ENCODE peak calls at places on chromosomes 11 and 22, in seven cellular contexts. C is cardiac muscle cell; S is PC-3; M is HL-60; J is CD4-positive, CD25-positive, alpha-beta regulatory T cell; H is breast epithelium; L is transverse colon. K is an unnamed sample.

GRCh38 chr22:43925433-43926348 is 2.1 kb downstream of the PNPLA3 start:
- DNase-seq in C (peak), S (no peak), M (no peak), J (no peak), H (no peak), L (no peak), K (no peak)

GRCh38 chr22:30195245-30196140 is 51.1 kb downstream of the LIF start:
- DNase-seq in C (peak), S (peak), M (no peak), J (no peak), H (no peak), L (no peak), K (no peak)

GRCh38 chr11:126140932-126141291 is 70.5 kb downstream of the RPUSD4 start:
- DNase-seq in C (peak), S (peak), M (no peak), J (no peak), H (peak), L (peak), K (peak)

GRCh38 chr11:95450547-95451123 is 219.6 kb upstream of the SESN3 start:
- DNase-seq in C (peak), S (no peak), M (no peak), J (no peak), H (no peak), L (no peak), K (no peak)

GRCh38 chr11:125401746-125402145 is 94.3 kb downstream of the FEZ1 start:
- DNase-seq in C (peak), S (no peak), M (no peak), J (no peak), H (peak), L (no peak), K (no peak)

GRCh38 chr11:63014408-63015055 is 1.1 kb downstream of the SLC22A8 start:
- DNase-seq in C (no peak), S (no peak), M (no peak), J (no peak), H (no peak), L (no peak), K (no peak)

GRCh38 chr22:20028855-20029549 is 8.1 kb downstream of the TANGO2 start:
- DNase-seq in C (no peak), S (no peak), M (no peak), J (no peak), H (no peak), L (no peak), K (no peak)

GRCh38 chr11:74806267-74806666 is 57.6 kb downstream of the RNF169 start:
- DNase-seq in C (no peak), S (peak), M (no peak), J (no peak), H (no peak), L (no peak), K (no peak)

GRCh38 chr22:27835446-27835845 is 33.9 kb upstream of the MN1 start:
- DNase-seq in C (peak), S (no peak), M (no peak), J (no peak), H (no peak), L (no peak), K (no peak)

GRCh38 chr22:50301581-50301991 is 5.9 kb downstream of the PLXNB2 start:
- DNase-seq in C (peak), S (no peak), M (no peak), J (no peak), H (no peak), L (peak), K (peak)

GRCh38 chr11:16605440-16605970 is 132.9 kb upstream of the C11orf58 start:
- DNase-seq in C (peak), S (no peak), M (no peak), J (no peak), H (no peak), L (peak), K (no peak)

GRCh38 chr22:24594569-24595120 is 1.8 kb upstream of the LRRC75B start:
- DNase-seq in C (no peak), S (no peak), M (no peak), J (no peak), H (peak), L (no peak), K (peak)

GRCh38 chr11:26992031-26992541 is 1.8 kb upstream of the FIBIN start:
- DNase-seq in C (peak), S (no peak), M (no peak), J (no peak), H (no peak), L (no peak), K (no peak)

GRCh38 chr11:128599729-128600128 is 12.4 kb upstream of the ETS1 start:
- DNase-seq in C (no peak), S (peak), M (no peak), J (no peak), H (no peak), L (no peak), K (no peak)

GRCh38 chr22:30411780-30412179 is 13.8 kb upstream of the MTFP1 start:
- DNase-seq in C (no peak), S (no peak), M (no peak), J (no peak), H (no peak), L (no peak), K (no peak)

GRCh38 chr11:10318527-10318802 is 13.6 kb downstream of the ADM start:
- DNase-seq in C (no peak), S (no peak), M (no peak), J (no peak), H (no peak), L (peak), K (no peak)

GRCh38 chr11:75277991-75278790 is 37.6 kb downstream of the TPBGL start:
- DNase-seq in C (no peak), S (no peak), M (no peak), J (no peak), H (peak), L (no peak), K (peak)

GRCh38 chr11:73570415-73571114 is 27.3 kb downstream of the FAM168A start:
- DNase-seq in C (peak), S (peak), M (no peak), J (no peak), H (no peak), L (no peak), K (peak)

GRCh38 chr22:21688341-21688705 is 22.5 kb downstream of the PPIL2 start:
- DNase-seq in C (no peak), S (no peak), M (no peak), J (no peak), H (no peak), L (no peak), K (no peak)

GRCh38 chr11:72483412-72484186 is 49.3 kb upstream of the CLPB start:
- DNase-seq in C (peak), S (peak), M (peak), J (no peak), H (no peak), L (no peak), K (no peak)

GRCh38 chr11:75572744-75573143 is 10.7 kb downstream of the SERPINH1 start:
- DNase-seq in C (no peak), S (no peak), M (no peak), J (no peak), H (no peak), L (no peak), K (no peak)

GRCh38 chr11:9906043-9906791 is 242.3 kb downstream of the SWAP70 start:
- DNase-seq in C (peak), S (peak), M (no peak), J (no peak), H (no peak), L (no peak), K (no peak)

GRCh38 chr11:85756401-85757200 is 54.3 kb downstream of the SYTL2 start:
- DNase-seq in C (no peak), S (peak), M (no peak), J (no peak), H (no peak), L (peak), K (no peak)

GRCh38 chr22:43812149-43812842 is at the start of gene EFCAB6:
- DNase-seq in C (peak), S (peak), M (peak), J (peak), H (peak), L (peak), K (peak)

GRCh38 chr11:64356498-64357411 is 2.2 kb upstream of the RPS6KA4 start:
- DNase-seq in C (peak), S (peak), M (peak), J (no peak), H (no peak), L (no peak), K (no peak)

GRCh38 chr22:24514241-24515024 is 19.3 kb downstream of the UPB1 start:
- DNase-seq in C (no peak), S (no peak), M (no peak), J (no peak), H (no peak), L (peak), K (no peak)

GRCh38 chr22:29704528-29705285 is 15.1 kb upstream of the CABP7 start:
- DNase-seq in C (peak), S (peak), M (no peak), J (no peak), H (no peak), L (no peak), K (peak)

GRCh38 chr11:118434123-118434552 is 2.2 kb upstream of the KMT2A start:
- DNase-seq in C (peak), S (no peak), M (no peak), J (no peak), H (no peak), L (no peak), K (no peak)
- H3K27ac ChIP-seq in C (no peak), S (no peak), M (no peak), J (peak), H (no peak), L (no peak), K (no peak)

DNA sequence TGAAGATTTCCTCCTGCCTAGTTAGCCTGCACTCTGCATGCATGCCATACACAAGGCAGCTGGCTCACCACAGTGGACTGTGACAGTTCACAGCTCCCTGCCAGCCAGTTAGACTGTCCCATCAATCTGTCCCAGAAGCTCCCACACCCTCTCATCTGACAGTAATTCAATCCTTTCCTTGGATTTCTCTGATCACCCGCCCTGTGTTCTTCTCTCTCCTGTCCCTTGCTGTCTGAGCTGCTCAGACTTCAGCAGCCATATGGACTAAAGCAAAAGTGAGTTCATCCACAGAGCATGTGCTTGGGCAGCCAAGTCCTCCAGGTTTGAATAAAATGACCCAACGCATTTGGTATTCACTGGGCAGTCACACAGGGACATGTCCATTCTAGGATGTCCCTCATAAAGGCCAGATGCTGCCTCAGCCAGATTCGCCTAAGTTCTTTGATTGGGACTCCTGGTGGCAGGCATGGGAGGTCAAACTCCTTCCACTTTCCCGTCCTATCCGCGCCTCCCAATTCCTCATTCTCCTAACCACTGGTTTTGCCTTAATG is 54.5 kb upstream of the ZBTB44 start:
- DNase-seq in C (no peak), S (no peak), M (no peak), J (no peak), H (no peak), L (no peak), K (no peak)
- H3K27ac ChIP-seq in C (no peak), S (no peak), M (no peak), J (no peak), H (no peak), L (no peak), K (no peak)

DNA sequence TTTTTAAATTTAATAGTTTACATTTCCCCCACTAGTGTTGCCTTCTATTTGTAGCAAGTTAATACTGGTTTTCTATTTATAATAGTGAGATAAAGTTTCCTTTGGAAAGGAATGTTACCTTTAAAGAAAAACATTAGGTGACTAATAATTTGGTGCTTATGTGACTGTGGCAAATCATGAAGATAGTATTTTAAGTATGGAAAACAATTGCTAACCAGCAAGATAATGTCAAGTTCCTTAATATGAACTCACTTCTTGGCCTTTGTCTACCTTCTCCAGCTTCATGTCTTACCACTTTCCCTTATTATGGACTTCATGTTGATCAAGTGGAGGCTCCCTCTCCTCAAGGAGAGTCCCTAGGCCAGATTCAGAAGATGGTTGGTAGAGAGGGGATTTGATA is 27.2 kb downstream of the ARHGEF12 start:
- DNase-seq in C (no peak), S (no peak), M (no peak), J (no peak), H (no peak), L (no peak), K (no peak)
- H3K27ac ChIP-seq in C (no peak), S (no peak), M (no peak), J (no peak), H (no peak), L (no peak), K (no peak)

DNA sequence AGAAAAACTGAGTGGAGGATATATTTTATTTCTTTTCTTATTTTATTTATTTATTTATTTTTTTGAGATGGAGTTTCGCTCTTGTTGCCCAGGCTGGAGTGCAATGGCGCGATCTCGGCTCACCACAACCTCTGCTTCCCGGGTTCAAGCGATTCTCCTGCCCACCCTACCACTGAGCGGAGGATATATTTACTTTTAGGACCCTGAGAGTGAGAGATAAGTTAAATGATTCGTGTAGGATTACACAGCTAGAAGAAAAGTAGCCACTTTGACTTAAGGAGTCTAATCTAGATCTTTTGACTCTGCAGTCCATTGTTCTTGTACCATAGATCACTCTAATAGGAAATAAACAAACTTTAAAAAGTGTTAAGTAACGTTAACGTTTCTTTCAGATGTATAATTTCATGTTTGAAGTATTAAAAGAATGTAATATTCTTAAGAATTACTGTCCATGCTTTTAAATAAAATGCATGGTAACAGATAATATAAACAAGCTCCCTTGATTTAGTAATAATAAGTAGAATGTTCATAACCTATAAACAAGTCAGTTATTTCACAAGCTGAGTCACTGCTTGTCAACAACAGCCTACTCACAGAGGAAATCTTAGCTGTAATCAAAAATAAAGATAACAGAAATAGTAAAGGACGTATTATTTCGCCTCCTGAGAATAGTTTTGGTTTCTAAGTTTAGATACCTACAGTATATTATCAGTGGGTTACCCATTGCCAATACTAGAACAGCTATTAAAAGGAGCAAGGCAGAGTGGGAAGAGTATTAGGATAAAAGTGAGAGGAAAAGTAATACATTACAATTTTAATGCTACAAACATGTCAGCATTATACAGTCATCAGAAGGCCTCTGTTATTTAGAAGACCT is 18.6 kb downstream of the USP47 start:
- DNase-seq in C (peak), S (peak), M (no peak), J (no peak), H (no peak), L (no peak), K (no peak)
- H3K27ac ChIP-seq in C (peak), S (peak), M (no peak), J (peak), H (no peak), L (peak), K (peak)

GRCh38 chr22:38243007-38243775 is 29.6 kb downstream of the TMEM184B start:
- DNase-seq in C (peak), S (no peak), M (no peak), J (no peak), H (no peak), L (peak), K (peak)
- H3K27ac ChIP-seq in C (no peak), S (no peak), M (no peak), J (no peak), H (peak), L (peak), K (peak)

DNA sequence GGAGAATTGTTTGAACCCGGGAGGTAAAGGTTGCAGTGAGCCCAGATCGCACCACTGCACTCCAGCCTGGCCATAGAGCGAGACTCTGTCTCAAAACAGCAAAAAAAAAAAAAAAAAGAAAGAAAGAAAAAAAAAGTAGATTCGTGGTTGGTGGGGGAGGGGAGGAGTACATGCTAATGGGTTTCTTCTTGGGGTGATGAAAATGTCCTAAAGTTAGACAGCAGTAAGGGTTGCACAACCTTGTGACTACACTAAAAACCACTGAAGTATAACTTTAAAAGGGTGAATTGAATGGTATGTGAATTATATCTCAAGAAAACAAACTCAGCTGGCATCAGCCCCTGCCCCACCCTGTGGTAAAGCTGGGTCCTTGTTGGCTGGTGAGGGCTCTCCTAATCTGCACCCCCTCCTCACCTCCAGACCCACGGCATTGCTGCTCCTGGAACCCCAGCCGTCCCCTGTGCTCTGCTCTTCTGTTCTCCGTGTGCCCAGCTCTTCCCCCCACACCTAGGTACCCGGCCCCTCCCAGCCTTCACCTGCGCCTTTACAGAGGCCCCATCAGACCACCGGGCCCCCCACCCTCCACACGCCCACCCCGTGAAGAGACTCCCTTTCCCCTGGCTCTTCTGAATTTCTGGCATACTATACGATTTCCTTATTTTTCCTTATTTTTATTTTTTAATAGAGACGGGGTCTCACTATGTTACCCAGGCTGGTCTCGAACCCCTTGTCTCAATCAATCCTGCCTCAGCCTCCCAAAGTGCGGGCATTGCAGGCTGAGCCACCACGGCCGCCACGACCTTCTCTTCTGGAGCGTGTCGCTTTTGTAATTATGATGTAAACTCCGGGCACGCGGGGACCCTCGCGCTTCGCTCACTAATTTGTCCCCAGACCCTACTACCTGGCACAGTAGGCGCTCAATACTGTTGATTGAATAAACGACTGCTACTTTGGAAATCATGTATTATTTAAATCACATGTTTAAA is 927 bp upstream of the FADD start:
- DNase-seq in C (peak), S (no peak), M (peak), J (no peak), H (no peak), L (no peak), K (no peak)
- H3K27ac ChIP-seq in C (no peak), S (peak), M (peak), J (peak), H (peak), L (peak), K (peak)

GRCh38 chr22:35838849-35839646 is 121.4 kb downstream of the APOL5 start:
- DNase-seq in C (peak), S (peak), M (no peak), J (no peak), H (no peak), L (peak), K (no peak)
- H3K27ac ChIP-seq in C (peak), S (peak), M (no peak), J (no peak), H (peak), L (peak), K (peak)